ENCODE peak calls at places on chromosomes 13 and 19, in ten cellular contexts. One of them, this sample, is unnamed.

GRCh38 chr19:34291235-34291634 is 36.9 kb downstream of the GARRE1 start:
- DNase-seq in PC-9: no peak
- DNase-seq in breast epithelium: no peak
- DNase-seq in cardiac fibroblast: no peak
- DNase-seq in astrocyte of the cerebellum: no peak
- DNase-seq in adrenal gland: no peak
- DNase-seq in uterus: no peak
- DNase-seq in pancreas: no peak
- DNase-seq in left ventricle myocardium inferior: no peak
- DNase-seq in heart left ventricle: no peak
- DNase-seq in this sample: no peak

GRCh38 chr13:83827338-83827737 is 54.9 kb downstream of the SLITRK1 start:
- DNase-seq in astrocyte of the cerebellum: no peak
- DNase-seq in adrenal gland: no peak
- DNase-seq in PC-9: no peak
- DNase-seq in uterus: no peak
- DNase-seq in cardiac fibroblast: no peak
- DNase-seq in pancreas: no peak
- DNase-seq in left ventricle myocardium inferior: no peak
- DNase-seq in heart left ventricle: no peak
- DNase-seq in breast epithelium: no peak
- DNase-seq in this sample: no peak

GRCh38 chr13:53137777-53138176 is 109.2 kb downstream of the OLFM4 start:
- DNase-seq in breast epithelium: no peak
- DNase-seq in uterus: peak; percentile 65
- DNase-seq in cardiac fibroblast: peak; percentile 79
- DNase-seq in adrenal gland: no peak
- DNase-seq in heart left ventricle: no peak
- DNase-seq in pancreas: no peak
- DNase-seq in PC-9: no peak
- DNase-seq in left ventricle myocardium inferior: no peak
- DNase-seq in astrocyte of the cerebellum: no peak
- DNase-seq in this sample: no peak

GRCh38 chr13:26216042-26216441 is 6.1 kb downstream of the RNF6 start:
- DNase-seq in pancreas: no peak
- DNase-seq in left ventricle myocardium inferior: no peak
- DNase-seq in adrenal gland: no peak
- DNase-seq in PC-9: no peak
- DNase-seq in breast epithelium: no peak
- DNase-seq in heart left ventricle: no peak
- DNase-seq in cardiac fibroblast: no peak
- DNase-seq in astrocyte of the cerebellum: no peak
- DNase-seq in uterus: no peak
- DNase-seq in this sample: no peak

GRCh38 chr19:11480927-11481776 is at the start of gene ELAVL3:
- DNase-seq in uterus: no peak
- DNase-seq in PC-9: no peak
- DNase-seq in breast epithelium: no peak
- DNase-seq in left ventricle myocardium inferior: no peak
- DNase-seq in pancreas: no peak
- DNase-seq in cardiac fibroblast: no peak
- DNase-seq in astrocyte of the cerebellum: no peak
- DNase-seq in heart left ventricle: no peak
- DNase-seq in adrenal gland: no peak
- DNase-seq in this sample: no peak

GRCh38 chr13:40356011-40356410 is 310.4 kb downstream of the FOXO1 start:
- DNase-seq in cardiac fibroblast: no peak
- DNase-seq in adrenal gland: no peak
- DNase-seq in breast epithelium: no peak
- DNase-seq in heart left ventricle: no peak
- DNase-seq in left ventricle myocardium inferior: no peak
- DNase-seq in uterus: no peak
- DNase-seq in PC-9: no peak
- DNase-seq in astrocyte of the cerebellum: no peak
- DNase-seq in pancreas: no peak
- DNase-seq in this sample: no peak

GRCh38 chr13:100140441-100140840 is 51.5 kb downstream of the PCCA start:
- DNase-seq in left ventricle myocardium inferior: no peak
- DNase-seq in pancreas: no peak
- DNase-seq in breast epithelium: no peak
- DNase-seq in adrenal gland: no peak
- DNase-seq in cardiac fibroblast: no peak
- DNase-seq in uterus: no peak
- DNase-seq in astrocyte of the cerebellum: no peak
- DNase-seq in heart left ventricle: no peak
- DNase-seq in PC-9: no peak
- DNase-seq in this sample: no peak

GRCh38 chr19:54164369-54165068 is 5.0 kb upstream of the LENG1 start:
- DNase-seq in heart left ventricle: peak; percentile 82
- DNase-seq in pancreas: peak; percentile 77
- DNase-seq in breast epithelium: no peak
- DNase-seq in cardiac fibroblast: peak; percentile 64
- DNase-seq in astrocyte of the cerebellum: no peak
- DNase-seq in uterus: peak; percentile 61
- DNase-seq in PC-9: no peak
- DNase-seq in left ventricle myocardium inferior: no peak
- DNase-seq in adrenal gland: peak; percentile 81
- DNase-seq in this sample: no peak

GRCh38 chr13:50668882-50669281 is 174.6 kb downstream of the DLEU7 start:
- DNase-seq in cardiac fibroblast: no peak
- DNase-seq in heart left ventricle: no peak
- DNase-seq in astrocyte of the cerebellum: no peak
- DNase-seq in breast epithelium: no peak
- DNase-seq in left ventricle myocardium inferior: no peak
- DNase-seq in uterus: no peak
- DNase-seq in pancreas: no peak
- DNase-seq in adrenal gland: no peak
- DNase-seq in PC-9: no peak
- DNase-seq in this sample: no peak

GRCh38 chr13:23681253-23681652 is 111.0 kb downstream of the TNFRSF19 start:
- DNase-seq in cardiac fibroblast: peak; percentile 73
- DNase-seq in adrenal gland: no peak
- DNase-seq in breast epithelium: no peak
- DNase-seq in heart left ventricle: no peak
- DNase-seq in astrocyte of the cerebellum: no peak
- DNase-seq in uterus: no peak
- DNase-seq in left ventricle myocardium inferior: no peak
- DNase-seq in pancreas: no peak
- DNase-seq in PC-9: no peak
- DNase-seq in this sample: no peak

GRCh38 chr19:58003153-58003828 is 671 bp upstream of the ZNF606 start:
- DNase-seq in adrenal gland: no peak
- DNase-seq in pancreas: peak; percentile 16
- DNase-seq in uterus: no peak
- DNase-seq in heart left ventricle: no peak
- DNase-seq in astrocyte of the cerebellum: no peak
- DNase-seq in PC-9: no peak
- DNase-seq in breast epithelium: no peak
- DNase-seq in left ventricle myocardium inferior: no peak
- DNase-seq in cardiac fibroblast: peak; percentile 9
- DNase-seq in this sample: no peak

DNA sequence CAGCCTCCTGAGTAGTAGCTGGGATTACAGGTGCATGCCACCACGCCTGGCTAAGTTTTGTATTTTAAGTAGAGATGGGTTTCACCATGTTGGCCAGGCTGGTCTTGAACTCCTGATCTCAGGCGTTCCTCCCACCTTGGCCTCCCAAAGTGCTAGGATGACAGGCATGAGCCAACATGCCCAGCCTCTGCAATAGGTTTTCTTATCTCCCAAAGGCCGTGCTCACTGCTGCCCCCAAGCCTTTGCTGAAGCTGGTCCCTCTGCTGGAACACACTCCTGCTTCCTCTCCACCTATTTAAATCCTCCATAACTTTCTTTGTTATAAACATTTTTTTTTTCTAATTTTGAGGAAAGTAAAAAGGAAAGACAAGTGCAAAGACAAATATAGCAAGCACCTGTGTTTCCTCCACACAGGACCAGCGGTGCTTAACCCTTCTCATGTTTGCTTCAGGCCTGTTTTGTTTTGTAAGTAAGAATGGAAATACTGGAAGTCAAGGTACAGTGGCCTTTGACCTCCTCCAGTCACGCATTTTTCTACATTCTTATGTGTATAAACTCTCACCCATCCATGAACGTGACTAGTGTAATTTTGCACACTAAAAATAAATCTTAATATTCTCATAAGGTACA is 14.5 kb upstream of the TNFAIP8L1 start:
- DNase-seq in uterus: no peak
- DNase-seq in pancreas: no peak
- DNase-seq in PC-9: no peak
- DNase-seq in adrenal gland: no peak
- DNase-seq in left ventricle myocardium inferior: no peak
- DNase-seq in heart left ventricle: no peak
- DNase-seq in cardiac fibroblast: no peak
- DNase-seq in astrocyte of the cerebellum: no peak
- DNase-seq in breast epithelium: no peak
- DNase-seq in this sample: no peak
- TF ChIP-seq CTCF in uterus: no peak
- TF ChIP-seq CTCF in pancreas: no peak
- TF ChIP-seq CTCF in PC-9: peak; percentile 31
- TF ChIP-seq CTCF in adrenal gland: no peak
- TF ChIP-seq CTCF in left ventricle myocardium inferior: peak; percentile 25
- TF ChIP-seq CTCF in heart left ventricle: no peak
- TF ChIP-seq CTCF in cardiac fibroblast: peak; percentile 40
- TF ChIP-seq CTCF in astrocyte of the cerebellum: peak; percentile 49
- TF ChIP-seq CTCF in breast epithelium: no peak
- TF ChIP-seq CTCF in this sample: peak; percentile 10

DNA sequence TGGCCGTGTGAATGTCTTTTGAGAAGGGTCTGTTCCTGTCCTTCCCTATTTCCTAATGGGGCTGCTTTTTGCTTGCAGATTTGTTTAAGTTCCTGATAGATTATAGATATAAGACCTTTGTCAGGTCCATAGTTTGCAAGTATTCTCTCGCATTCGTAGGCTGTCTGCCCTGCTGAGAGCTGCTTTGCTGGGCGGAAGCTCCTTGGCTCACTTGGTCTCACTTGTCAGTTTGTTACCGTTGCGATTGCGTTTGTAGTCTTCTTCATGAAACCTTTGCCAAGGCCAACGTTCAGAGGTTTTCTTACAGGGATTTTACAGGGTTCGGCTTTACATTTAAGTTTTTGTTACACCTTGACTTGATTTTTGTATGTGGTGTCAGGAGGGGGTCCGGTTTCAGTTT is 44.0 kb upstream of the TFDP1 start:
- DNase-seq in adrenal gland: peak; percentile 6
- DNase-seq in PC-9: no peak
- DNase-seq in left ventricle myocardium inferior: no peak
- DNase-seq in pancreas: no peak
- DNase-seq in astrocyte of the cerebellum: no peak
- DNase-seq in uterus: no peak
- DNase-seq in heart left ventricle: no peak
- DNase-seq in cardiac fibroblast: no peak
- DNase-seq in breast epithelium: no peak
- DNase-seq in this sample: no peak
- H3K4me3 ChIP-seq in adrenal gland: no peak overlapping the region
- H3K4me3 ChIP-seq in PC-9: no peak overlapping the region
- H3K4me3 ChIP-seq in left ventricle myocardium inferior: no peak overlapping the region
- H3K4me3 ChIP-seq in pancreas: no peak overlapping the region
- H3K4me3 ChIP-seq in astrocyte of the cerebellum: no peak overlapping the region
- H3K4me3 ChIP-seq in uterus: no peak overlapping the region
- H3K4me3 ChIP-seq in heart left ventricle: no peak overlapping the region
- H3K4me3 ChIP-seq in cardiac fibroblast: no peak overlapping the region
- H3K4me3 ChIP-seq in breast epithelium: no peak overlapping the region
- H3K4me3 ChIP-seq in this sample: no peak overlapping the region

GRCh38 chr19:51440052-51440451 is 18.2 kb downstream of the SIGLEC8 start:
- DNase-seq in PC-9: no peak
- DNase-seq in heart left ventricle: no peak
- DNase-seq in adrenal gland: no peak
- DNase-seq in left ventricle myocardium inferior: no peak
- DNase-seq in breast epithelium: no peak
- DNase-seq in astrocyte of the cerebellum: no peak
- DNase-seq in pancreas: no peak
- DNase-seq in cardiac fibroblast: no peak
- DNase-seq in uterus: no peak
- DNase-seq in this sample: no peak

GRCh38 chr19:51439021-51439465 is 19.2 kb downstream of the SIGLEC8 start:
- DNase-seq in adrenal gland: no peak
- DNase-seq in uterus: no peak
- DNase-seq in astrocyte of the cerebellum: no peak
- DNase-seq in PC-9: no peak
- DNase-seq in pancreas: no peak
- DNase-seq in left ventricle myocardium inferior: no peak
- DNase-seq in heart left ventricle: no peak
- DNase-seq in cardiac fibroblast: peak; percentile 3
- DNase-seq in breast epithelium: no peak
- DNase-seq in this sample: no peak

GRCh38 chr19:51440846-51441409 is 17.3 kb downstream of the SIGLEC8 start:
- DNase-seq in adrenal gland: no peak
- DNase-seq in breast epithelium: no peak
- DNase-seq in left ventricle myocardium inferior: no peak
- DNase-seq in PC-9: no peak
- DNase-seq in pancreas: no peak
- DNase-seq in cardiac fibroblast: no peak
- DNase-seq in uterus: no peak
- DNase-seq in astrocyte of the cerebellum: no peak
- DNase-seq in heart left ventricle: no peak
- DNase-seq in this sample: no peak

GRCh38 chr19:51441410-51442390 is 16.6 kb downstream of the SIGLEC8 start:
- DNase-seq in uterus: no peak
- DNase-seq in adrenal gland: no peak
- DNase-seq in astrocyte of the cerebellum: no peak
- DNase-seq in breast epithelium: no peak
- DNase-seq in left ventricle myocardium inferior: no peak
- DNase-seq in pancreas: no peak
- DNase-seq in heart left ventricle: no peak
- DNase-seq in cardiac fibroblast: no peak
- DNase-seq in PC-9: no peak
- DNase-seq in this sample: no peak
- TF ChIP-seq CTCF in uterus: no peak
- TF ChIP-seq CTCF in adrenal gland: no peak
- TF ChIP-seq CTCF in astrocyte of the cerebellum: no peak
- TF ChIP-seq CTCF in breast epithelium: no peak
- TF ChIP-seq CTCF in left ventricle myocardium inferior: no peak
- TF ChIP-seq CTCF in pancreas: no peak
- TF ChIP-seq CTCF in heart left ventricle: no peak
- TF ChIP-seq CTCF in cardiac fibroblast: no peak
- TF ChIP-seq CTCF in PC-9: no peak
- TF ChIP-seq CTCF in this sample: no peak

GRCh38 chr19:48696353-48697010 is 711 bp downstream of the FUT2 start:
- DNase-seq in uterus: no peak
- DNase-seq in left ventricle myocardium inferior: no peak
- DNase-seq in heart left ventricle: no peak
- DNase-seq in PC-9: peak; percentile 27
- DNase-seq in breast epithelium: no peak
- DNase-seq in cardiac fibroblast: no peak
- DNase-seq in pancreas: no peak
- DNase-seq in adrenal gland: no peak
- DNase-seq in astrocyte of the cerebellum: no peak
- DNase-seq in this sample: no peak
- H3K4me3 ChIP-seq in uterus: no peak overlapping the region
- H3K4me3 ChIP-seq in left ventricle myocardium inferior: peak overlapping the region; percentile 52
- H3K4me3 ChIP-seq in heart left ventricle: peak overlapping the region; percentile 41
- H3K4me3 ChIP-seq in PC-9: peak overlapping the region; percentile 47
- H3K4me3 ChIP-seq in breast epithelium: peak overlapping the region; percentile 44
- H3K4me3 ChIP-seq in cardiac fibroblast: no peak overlapping the region
- H3K4me3 ChIP-seq in pancreas: peak overlapping the region; percentile 31
- H3K4me3 ChIP-seq in adrenal gland: no peak overlapping the region
- H3K4me3 ChIP-seq in astrocyte of the cerebellum: peak overlapping the region; percentile 7
- H3K4me3 ChIP-seq in this sample: peak overlapping the region; percentile 45

This sample was measured in psoas muscle.